ENCODE peak calls at places on chromosomes 2 and 18, in five cellular contexts. One of them, this sample, is unnamed.

GRCh38 chr2:62457555-62457954 is 48.4 kb downstream of the TMEM17 start:
- DNase-seq in H1: peak; percentile 52
- DNase-seq in neuronal stem cell: no peak
- DNase-seq in mesenchymal stem cell: no peak
- DNase-seq in H9: no peak
- DNase-seq in this sample: no peak

GRCh38 chr2:183597841-183598240 is 473.6 kb downstream of the NUP35 start:
- DNase-seq in H1: no peak
- DNase-seq in neuronal stem cell: no peak
- DNase-seq in mesenchymal stem cell: no peak
- DNase-seq in H9: no peak
- DNase-seq in this sample: peak; percentile 14

GRCh38 chr2:126902152-126902835 is 3.6 kb downstream of the TEX51 start:
- DNase-seq in H1: no peak
- DNase-seq in neuronal stem cell: no peak
- DNase-seq in mesenchymal stem cell: no peak
- DNase-seq in H9: peak; percentile 9
- DNase-seq in this sample: no peak

GRCh38 chr2:172427990-172428840 is 829 bp downstream of the ITGA6 start:
- DNase-seq in H1: peak; percentile 66
- DNase-seq in neuronal stem cell: peak; percentile 42
- DNase-seq in mesenchymal stem cell: peak; percentile 36
- DNase-seq in H9: peak; percentile 63
- DNase-seq in this sample: no peak

GRCh38 chr2:109379507-109379906 is 234.3 kb downstream of the SEPTIN10 start:
- DNase-seq in H1: peak; percentile 14
- DNase-seq in neuronal stem cell: no peak
- DNase-seq in mesenchymal stem cell: no peak
- DNase-seq in H9: peak; percentile 15
- DNase-seq in this sample: no peak

GRCh38 chr2:14631676-14632075 is 841 bp upstream of the LRATD1 start:
- DNase-seq in H1: no peak
- DNase-seq in neuronal stem cell: no peak
- DNase-seq in mesenchymal stem cell: no peak
- DNase-seq in H9: no peak
- DNase-seq in this sample: no peak

GRCh38 chr2:188765522-188765921 is 208.7 kb upstream of the COL3A1 start:
- DNase-seq in H1: no peak
- DNase-seq in neuronal stem cell: peak; percentile 8
- DNase-seq in mesenchymal stem cell: peak; percentile 72
- DNase-seq in H9: no peak
- DNase-seq in this sample: peak; percentile 20

GRCh38 chr2:176398783-176399182 is 129.5 kb downstream of the MTX2 start:
- DNase-seq in H1: no peak
- DNase-seq in neuronal stem cell: no peak
- DNase-seq in mesenchymal stem cell: peak; percentile 56
- DNase-seq in H9: no peak
- DNase-seq in this sample: no peak

GRCh38 chr2:177989029-177989885 is 83.3 kb downstream of the PDE11A start:
- DNase-seq in H1: no peak
- DNase-seq in neuronal stem cell: no peak
- DNase-seq in mesenchymal stem cell: peak; percentile 28
- DNase-seq in H9: no peak
- DNase-seq in this sample: peak; percentile 32

GRCh38 chr2:191758420-191759199 is 80.7 kb downstream of the NABP1 start:
- DNase-seq in H1: peak; percentile 67
- DNase-seq in neuronal stem cell: peak; percentile 9
- DNase-seq in mesenchymal stem cell: peak; percentile 64
- DNase-seq in H9: peak; percentile 79
- DNase-seq in this sample: peak; percentile 58

GRCh38 chr2:11343626-11344341 is 652 bp downstream of the ROCK2 start:
- DNase-seq in H1: peak; percentile 76
- DNase-seq in neuronal stem cell: peak; percentile 51
- DNase-seq in mesenchymal stem cell: peak; percentile 64
- DNase-seq in H9: peak; percentile 66
- DNase-seq in this sample: peak; percentile 61

GRCh38 chr2:46701152-46701551 is 214.5 kb downstream of the MCFD2 start:
- DNase-seq in H1: no peak
- DNase-seq in neuronal stem cell: no peak
- DNase-seq in mesenchymal stem cell: peak; percentile 64
- DNase-seq in H9: no peak
- DNase-seq in this sample: no peak

GRCh38 chr2:64607381-64607780 is 46.3 kb downstream of the SERTAD2 start:
- DNase-seq in H1: no peak
- DNase-seq in neuronal stem cell: no peak
- DNase-seq in mesenchymal stem cell: no peak
- DNase-seq in H9: no peak
- DNase-seq in this sample: no peak

GRCh38 chr18:37065221-37065620 is 236.3 kb downstream of the KIAA1328 start:
- DNase-seq in H1: no peak
- DNase-seq in neuronal stem cell: no peak
- DNase-seq in mesenchymal stem cell: no peak
- DNase-seq in H9: no peak
- DNase-seq in this sample: no peak
- H3K27ac ChIP-seq in H1: no peak overlapping the region
- H3K27ac ChIP-seq in neuronal stem cell: no peak overlapping the region
- H3K27ac ChIP-seq in mesenchymal stem cell: no peak overlapping the region
- H3K27ac ChIP-seq in H9: no peak overlapping the region
- H3K27ac ChIP-seq in this sample: no peak overlapping the region

DNA sequence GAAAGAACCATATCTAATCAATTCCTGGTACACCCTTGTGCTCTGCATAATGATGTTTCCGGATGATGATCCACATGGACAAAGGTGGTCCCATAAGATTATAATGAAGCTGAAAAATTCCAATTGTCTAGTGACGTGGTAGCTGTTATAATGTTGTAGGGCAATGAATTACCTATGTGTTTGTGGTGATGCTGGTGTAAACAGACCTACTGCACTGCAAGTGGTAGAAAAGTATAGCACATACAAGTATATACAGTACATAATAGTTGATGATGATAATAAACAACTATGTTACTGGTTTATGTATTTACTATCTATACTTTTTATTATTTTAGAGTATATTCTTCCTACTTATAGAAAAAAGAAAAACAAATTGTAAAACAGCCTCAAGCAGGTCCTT is 8.4 kb downstream of the DGKD start:
- DNase-seq in H1: no peak
- DNase-seq in neuronal stem cell: no peak
- DNase-seq in mesenchymal stem cell: no peak
- DNase-seq in H9: no peak
- DNase-seq in this sample: no peak
- H2BK12ac ChIP-seq in H1: no peak overlapping the region
- H2BK12ac ChIP-seq in neuronal stem cell: no peak overlapping the region
- H2BK12ac ChIP-seq in mesenchymal stem cell: no peak overlapping the region
- H2BK12ac ChIP-seq in H9: no peak overlapping the region
- H2BK12ac ChIP-seq in this sample: no peak overlapping the region

DNA sequence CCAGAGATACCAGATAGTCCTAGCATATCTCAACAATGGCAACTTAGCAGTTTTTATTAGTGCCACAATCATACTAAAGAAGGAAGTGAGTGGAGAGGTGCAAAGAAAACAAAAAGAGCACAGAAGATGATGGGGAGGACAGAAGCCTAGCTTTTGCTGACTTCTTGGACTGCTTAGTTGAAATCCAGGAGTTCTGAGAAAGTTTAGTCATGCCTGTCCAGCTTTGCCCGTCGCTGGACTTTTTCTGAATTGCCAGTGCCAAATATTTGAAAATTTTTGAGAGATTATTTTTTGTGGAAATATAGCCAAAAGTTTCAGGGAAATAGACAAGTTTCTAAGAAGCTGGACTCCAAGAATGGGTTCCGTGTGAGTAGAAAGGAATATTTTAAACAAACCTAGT is 558.7 kb upstream of the TNP1 start:
- DNase-seq in H1: no peak
- DNase-seq in neuronal stem cell: no peak
- DNase-seq in mesenchymal stem cell: no peak
- DNase-seq in H9: no peak
- DNase-seq in this sample: no peak
- H3K27ac ChIP-seq in H1: no peak overlapping the region
- H3K27ac ChIP-seq in neuronal stem cell: no peak overlapping the region
- H3K27ac ChIP-seq in mesenchymal stem cell: no peak overlapping the region
- H3K27ac ChIP-seq in H9: no peak overlapping the region
- H3K27ac ChIP-seq in this sample: no peak overlapping the region

DNA sequence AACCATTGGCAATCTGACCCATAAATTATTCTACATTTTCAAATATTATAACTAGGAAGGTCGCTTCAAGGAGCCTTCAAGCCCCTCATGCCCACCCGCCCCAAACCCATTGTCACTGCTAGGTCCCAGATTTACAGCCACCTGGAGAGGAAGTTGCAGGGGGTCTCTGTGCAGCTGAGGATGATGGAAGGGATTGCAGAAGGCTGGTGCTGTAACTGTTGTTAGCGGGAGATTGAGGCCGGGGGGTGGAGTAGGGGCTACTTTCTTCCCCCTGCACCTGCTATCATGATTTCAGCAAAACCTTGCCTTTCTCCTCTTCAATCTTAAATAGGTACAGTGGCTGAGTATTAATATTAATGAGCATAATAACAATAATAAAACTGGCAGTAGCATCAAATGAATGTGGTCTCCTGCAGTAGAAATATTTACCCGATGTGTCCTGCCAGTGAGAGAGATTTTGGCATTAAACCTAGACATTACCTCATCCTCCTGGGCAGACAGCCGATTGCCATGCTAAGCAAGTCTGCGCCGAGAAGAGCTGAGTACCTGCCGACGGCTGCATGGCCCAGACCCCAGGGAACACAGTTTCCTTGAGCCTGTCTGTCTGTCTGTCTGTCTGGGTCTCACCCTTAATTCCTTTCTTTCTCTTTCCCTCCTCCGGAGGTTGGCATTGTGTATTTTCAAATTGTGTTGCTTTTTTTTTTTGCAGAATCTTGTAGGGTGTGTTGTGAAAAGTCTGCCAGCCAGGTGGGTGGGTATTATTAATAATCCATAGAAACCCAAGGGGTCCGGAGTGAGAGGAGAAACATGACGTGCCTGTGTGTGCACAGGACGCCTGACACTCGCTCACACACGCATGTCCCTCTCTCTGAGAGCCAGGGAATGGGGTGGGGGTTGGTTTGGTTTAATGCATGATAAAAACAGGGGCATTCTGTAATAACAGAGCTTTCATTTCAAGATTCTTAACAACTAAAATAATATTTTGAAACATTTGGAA is 225.2 kb downstream of the FAM210A start:
- DNase-seq in H1: no peak
- DNase-seq in neuronal stem cell: no peak
- DNase-seq in mesenchymal stem cell: no peak
- DNase-seq in H9: peak; percentile 64
- DNase-seq in this sample: peak; percentile 67
- H2BK12ac ChIP-seq in H1: peak overlapping the region; percentile 27
- H2BK12ac ChIP-seq in neuronal stem cell: no peak overlapping the region
- H2BK12ac ChIP-seq in mesenchymal stem cell: no peak overlapping the region
- H2BK12ac ChIP-seq in H9: no peak overlapping the region
- H2BK12ac ChIP-seq in this sample: no peak overlapping the region

GRCh38 chr18:8626414-8627106 is 17.3 kb downstream of the RAB12 start:
- DNase-seq in H1: no peak
- DNase-seq in neuronal stem cell: no peak
- DNase-seq in mesenchymal stem cell: no peak
- DNase-seq in H9: no peak
- DNase-seq in this sample: no peak

GRCh38 chr18:8627107-8627472 is 17.9 kb downstream of the RAB12 start:
- DNase-seq in H1: no peak
- DNase-seq in neuronal stem cell: no peak
- DNase-seq in mesenchymal stem cell: no peak
- DNase-seq in H9: no peak
- DNase-seq in this sample: no peak

GRCh38 chr18:8620845-8621244 is 11.6 kb downstream of the RAB12 start:
- DNase-seq in H1: no peak
- DNase-seq in neuronal stem cell: no peak
- DNase-seq in mesenchymal stem cell: no peak
- DNase-seq in H9: no peak
- DNase-seq in this sample: no peak

GRCh38 chr18:8625693-8626092 is 16.5 kb downstream of the RAB12 start:
- DNase-seq in H1: no peak
- DNase-seq in neuronal stem cell: no peak
- DNase-seq in mesenchymal stem cell: no peak
- DNase-seq in H9: no peak
- DNase-seq in this sample: no peak

GRCh38 chr18:8623549-8624106 is 14.4 kb downstream of the RAB12 start:
- DNase-seq in H1: no peak
- DNase-seq in neuronal stem cell: no peak
- DNase-seq in mesenchymal stem cell: peak; percentile 41
- DNase-seq in H9: no peak
- DNase-seq in this sample: no peak
- H3K27ac ChIP-seq in H1: peak overlapping the region; percentile 48
- H3K27ac ChIP-seq in neuronal stem cell: no peak overlapping the region
- H3K27ac ChIP-seq in mesenchymal stem cell: no peak overlapping the region
- H3K27ac ChIP-seq in H9: peak overlapping the region; percentile 46
- H3K27ac ChIP-seq in this sample: no peak overlapping the region

GRCh38 chr2:8477511-8478132 is 204.2 kb upstream of the ID2 start:
- DNase-seq in H1: no peak
- DNase-seq in neuronal stem cell: no peak
- DNase-seq in mesenchymal stem cell: no peak
- DNase-seq in H9: no peak
- DNase-seq in this sample: peak; percentile 6

GRCh38 chr2:8475349-8476045 is 206.4 kb upstream of the ID2 start:
- DNase-seq in H1: no peak
- DNase-seq in neuronal stem cell: no peak
- DNase-seq in mesenchymal stem cell: no peak
- DNase-seq in H9: no peak
- DNase-seq in this sample: peak; percentile 42

GRCh38 chr2:8478133-8478793 is 203.6 kb upstream of the ID2 start:
- DNase-seq in H1: no peak
- DNase-seq in neuronal stem cell: no peak
- DNase-seq in mesenchymal stem cell: no peak
- DNase-seq in H9: no peak
- DNase-seq in this sample: peak; percentile 75

GRCh38 chr2:8469709-8470493 is 212.0 kb upstream of the ID2 start:
- DNase-seq in H1: no peak
- DNase-seq in neuronal stem cell: no peak
- DNase-seq in mesenchymal stem cell: no peak
- DNase-seq in H9: no peak
- DNase-seq in this sample: no peak

DNA sequence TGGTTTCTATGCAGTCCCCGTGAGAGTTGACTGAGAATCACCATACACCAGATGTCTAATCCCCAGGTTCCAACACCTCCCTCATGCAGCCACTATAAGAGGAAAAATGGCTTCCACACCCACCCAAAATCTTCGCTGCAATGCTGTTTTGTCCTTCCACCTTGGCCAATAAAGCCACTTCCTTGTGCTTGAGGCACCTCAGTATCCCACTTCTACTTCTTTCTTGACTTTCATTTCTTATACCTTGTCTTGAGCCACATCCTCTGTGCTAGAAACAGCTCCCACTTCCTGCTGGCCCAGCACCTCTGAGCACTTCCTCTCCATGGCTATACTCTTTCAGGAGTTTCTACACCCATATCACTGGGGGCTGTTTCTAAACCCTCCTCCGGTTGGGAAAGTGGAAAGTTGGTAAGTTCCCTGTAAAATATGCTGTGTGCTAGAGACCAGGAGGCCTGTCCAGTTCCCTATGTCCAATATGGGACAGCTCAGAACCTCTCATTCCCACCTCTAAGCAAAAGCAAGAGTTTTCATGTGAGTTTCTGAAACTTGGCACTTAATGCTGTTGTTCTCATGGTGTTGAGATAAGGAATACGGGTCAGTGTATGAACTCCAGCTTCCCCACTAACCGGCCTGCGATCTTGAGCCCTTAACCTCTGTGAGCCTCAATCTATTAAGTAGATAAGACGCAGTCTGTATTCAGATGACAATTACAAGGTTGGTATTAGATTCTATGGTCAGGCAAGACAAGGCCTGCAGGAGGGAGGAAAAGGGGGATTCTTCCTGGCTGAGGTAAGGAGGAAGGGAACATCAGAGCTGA is 209.1 kb upstream of the ID2 start:
- DNase-seq in H1: no peak
- DNase-seq in neuronal stem cell: no peak
- DNase-seq in mesenchymal stem cell: no peak
- DNase-seq in H9: no peak
- DNase-seq in this sample: no peak
- H2BK12ac ChIP-seq in H1: no peak overlapping the region
- H2BK12ac ChIP-seq in neuronal stem cell: no peak overlapping the region
- H2BK12ac ChIP-seq in mesenchymal stem cell: no peak overlapping the region
- H2BK12ac ChIP-seq in H9: no peak overlapping the region
- H2BK12ac ChIP-seq in this sample: no peak overlapping the region

This sample was measured in trophoblast cell.